ENCODE peak calls at places on chromosomes 2 and 18, in five cellular contexts. W is K562, X is WTC11, M is GM12878, J is HepG2. S is an unnamed sample.

GRCh38 chr2:94986392-94986963 is 39.0 kb upstream of the MAL start:
- DNase-seq in M (peak), X (peak), W (peak), J (peak), S (peak)

GRCh38 chr2:109452318-109453305 is 161.2 kb downstream of the SEPTIN10 start:
- DNase-seq in M (no peak), J (no peak), X (no peak), W (no peak), S (no peak)

GRCh38 chr18:38948436-38948835 is 1382.8 kb upstream of the CELF4 start:
- DNase-seq in M (no peak), X (no peak), J (no peak), W (no peak), S (no peak)

GRCh38 chr2:229714736-229715541 is 584 bp upstream of the DNER start:
- DNase-seq in J (peak), M (no peak), X (peak), W (peak), S (peak)

GRCh38 chr2:53334610-53335009 is 433.0 kb upstream of the CHAC2 start:
- DNase-seq in W (no peak), J (no peak), M (no peak), X (no peak), S (no peak)

GRCh38 chr2:198315791-198316190 is 511.4 kb downstream of the PLCL1 start:
- DNase-seq in J (no peak), W (no peak), M (no peak), X (no peak), S (no peak)

GRCh38 chr18:40469851-40470250 is 1485.2 kb upstream of the PIK3C3 start:
- DNase-seq in M (no peak), X (no peak), J (no peak), W (no peak), S (no peak)

GRCh38 chr2:210548878-210549384 is 7.5 kb upstream of the CPS1 start:
- DNase-seq in M (no peak), X (no peak), W (no peak), J (peak), S (peak)

GRCh38 chr2:224948859-224949258 is 93.4 kb downstream of the DOCK10 start:
- DNase-seq in X (no peak), M (no peak), J (no peak), W (no peak), S (no peak)

GRCh38 chr2:98842136-98842535 is 93.9 kb downstream of the CRACDL start:
- DNase-seq in W (no peak), J (no peak), M (no peak), X (no peak), S (no peak)

GRCh38 chr2:95392730-95393455 is 9.6 kb upstream of the FAHD2A start:
- DNase-seq in M (no peak), W (peak), X (peak), J (no peak), S (no peak)

GRCh38 chr2:65232636-65233035 is 5.0 kb downstream of the ACTR2 start:
- DNase-seq in M (no peak), X (no peak), J (no peak), W (no peak), S (no peak)

GRCh38 chr2:64330281-64330680 is 123.7 kb upstream of the LGALSL start:
- DNase-seq in X (no peak), W (no peak), M (no peak), J (no peak), S (no peak)

GRCh38 chr2:240993446-240994160 is 4.8 kb upstream of the SNED1 start:
- DNase-seq in M (no peak), W (no peak), X (no peak), J (no peak), S (no peak)

GRCh38 chr2:240403358-240404104 is 31.9 kb upstream of the GPC1 start:
- DNase-seq in M (no peak), X (no peak), J (no peak), W (no peak), S (no peak)

GRCh38 chr2:197116306-197116879 is 189.9 kb upstream of the PGAP1 start:
- DNase-seq in X (no peak), W (no peak), M (no peak), J (no peak), S (no peak)

GRCh38 chr2:71463342-71463654 is 9.9 kb downstream of the DYSF start:
- DNase-seq in M (no peak), J (no peak), W (no peak), X (no peak), S (no peak)

GRCh38 chr18:70640336-70640887 is 351.6 kb downstream of the SOCS6 start:
- DNase-seq in W (no peak), M (no peak), J (no peak), X (no peak), S (no peak)

GRCh38 chr2:182625814-182626213 is 90.2 kb upstream of the DNAJC10 start:
- DNase-seq in J (no peak), W (no peak), X (no peak), M (no peak), S (no peak)

GRCh38 chr2:218500501-218501060 is 67.6 kb downstream of the USP37 start:
- DNase-seq in W (no peak), X (no peak), J (no peak), M (no peak), S (no peak)

GRCh38 chr2:239471011-239471792 is 70.4 kb upstream of the HDAC4 start:
- DNase-seq in X (no peak), M (no peak), W (no peak), J (no peak), S (no peak)

GRCh38 chr2:83233284-83233683 is 1225.8 kb downstream of the SUCLG1 start:
- DNase-seq in X (no peak), W (no peak), M (no peak), J (no peak), S (no peak)

GRCh38 chr2:208595386-208596275 is 189.0 kb downstream of the PTH2R start:
- DNase-seq in X (no peak), J (no peak), M (no peak), W (peak), S (peak)

GRCh38 chr2:10353931-10354330 is 51.2 kb downstream of the HPCAL1 start:
- DNase-seq in W (no peak), M (no peak), J (no peak), X (no peak), S (no peak)

GRCh38 chr2:172447811-172448493 is 20.6 kb downstream of the ITGA6 start:
- DNase-seq in M (no peak), X (no peak), J (no peak), W (no peak), S (no peak)

GRCh38 chr2:172448544-172449267 is 21.3 kb downstream of the ITGA6 start:
- DNase-seq in W (no peak), J (no peak), M (no peak), X (no peak), S (no peak)

GRCh38 chr2:172449916-172450550 is 22.6 kb downstream of the ITGA6 start:
- DNase-seq in J (no peak), W (no peak), M (no peak), X (no peak), S (no peak)

GRCh38 chr2:172445851-172446250 is 18.5 kb downstream of the ITGA6 start:
- DNase-seq in J (no peak), W (no peak), M (no peak), X (no peak), S (no peak)

DNA sequence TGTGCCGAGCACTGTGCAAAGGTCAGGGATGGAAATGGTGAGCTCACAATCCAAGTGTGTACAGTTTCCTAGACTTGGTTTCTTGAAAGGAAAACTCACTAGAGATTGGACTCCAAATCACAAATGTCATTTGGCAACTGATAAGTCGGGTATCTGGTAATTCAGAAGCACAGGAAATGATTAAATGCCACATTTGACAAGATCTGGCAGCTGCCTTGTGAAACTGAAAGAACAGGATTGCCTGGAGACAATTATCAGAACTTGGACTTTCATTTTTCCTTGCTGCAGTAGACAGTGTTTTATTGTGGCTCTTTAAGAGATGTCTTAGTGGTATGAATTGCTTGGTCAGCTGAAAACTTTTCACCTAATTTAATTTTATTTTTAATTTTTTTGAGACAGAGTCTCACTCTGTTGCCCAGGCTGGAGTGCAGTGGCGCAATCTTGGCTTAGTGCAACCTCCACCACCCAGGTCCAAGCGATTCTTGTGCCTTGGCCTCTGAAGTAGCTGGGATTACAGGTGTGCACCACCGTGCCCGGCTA is 19.2 kb downstream of the ITGA6 start:
- DNase-seq in X (no peak), J (no peak), M (no peak), W (no peak), S (no peak)
- TF ChIP-seq ESRRA in X (no peak), J (no peak), M (no peak), W (no peak), S (no peak)

DNA sequence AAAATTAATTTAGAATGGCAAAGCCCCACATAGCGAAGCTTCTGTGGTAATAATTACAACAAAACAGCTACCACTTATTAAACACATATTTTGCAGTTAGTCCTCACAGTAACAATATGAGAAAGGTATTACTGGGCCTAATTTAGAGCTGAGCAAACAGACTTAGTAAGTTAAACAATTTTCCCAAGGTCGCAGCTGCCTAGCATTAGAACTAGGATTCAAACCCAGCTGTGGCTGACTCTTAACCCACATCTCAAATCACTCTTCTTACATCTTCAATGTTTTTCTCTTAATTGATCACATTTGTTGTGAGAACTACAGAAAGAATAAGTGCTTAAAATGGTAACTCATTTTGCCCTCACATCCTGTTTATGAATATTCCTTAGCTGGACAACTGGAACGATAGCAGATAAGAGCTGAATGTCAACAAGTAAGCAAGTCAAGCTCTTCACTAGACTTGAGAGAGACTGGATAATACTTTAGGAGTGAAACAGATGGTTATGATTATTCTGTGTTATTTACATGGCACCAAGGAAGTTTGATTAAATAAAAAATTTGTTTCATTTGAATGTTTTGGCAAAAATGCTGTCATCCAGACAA is 59.4 kb upstream of the TMEM17 start:
- DNase-seq in X (no peak), J (peak), W (no peak), M (no peak), S (no peak)
- TF ChIP-seq ESRRA in X (no peak), J (no peak), W (no peak), M (no peak), S (no peak)

DNA sequence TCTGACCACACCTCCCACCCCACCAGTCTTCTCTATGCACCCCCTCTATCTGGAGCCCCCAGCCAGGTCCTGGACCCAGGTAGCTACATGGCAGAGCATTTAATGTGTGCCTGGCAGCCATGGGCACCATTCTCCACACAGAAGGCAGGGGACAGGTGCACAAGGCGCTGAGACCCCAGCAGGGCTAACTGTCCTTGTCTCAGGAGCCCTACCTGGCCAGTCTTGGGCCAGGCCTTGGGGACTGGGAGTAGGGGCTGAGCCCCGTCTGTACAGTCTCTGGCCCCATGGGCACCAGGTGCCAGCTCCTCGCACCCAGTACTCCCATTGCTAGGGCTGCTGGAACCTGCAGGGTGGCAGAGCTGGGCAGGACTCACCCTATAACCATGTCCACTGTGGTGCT is 2.9 kb downstream of the GNLY start:
- DNase-seq in W (no peak), J (no peak), X (no peak), M (no peak), S (no peak)
- TF ChIP-seq ESRRA in W (no peak), J (no peak), X (no peak), M (no peak), S (no peak)

DNA sequence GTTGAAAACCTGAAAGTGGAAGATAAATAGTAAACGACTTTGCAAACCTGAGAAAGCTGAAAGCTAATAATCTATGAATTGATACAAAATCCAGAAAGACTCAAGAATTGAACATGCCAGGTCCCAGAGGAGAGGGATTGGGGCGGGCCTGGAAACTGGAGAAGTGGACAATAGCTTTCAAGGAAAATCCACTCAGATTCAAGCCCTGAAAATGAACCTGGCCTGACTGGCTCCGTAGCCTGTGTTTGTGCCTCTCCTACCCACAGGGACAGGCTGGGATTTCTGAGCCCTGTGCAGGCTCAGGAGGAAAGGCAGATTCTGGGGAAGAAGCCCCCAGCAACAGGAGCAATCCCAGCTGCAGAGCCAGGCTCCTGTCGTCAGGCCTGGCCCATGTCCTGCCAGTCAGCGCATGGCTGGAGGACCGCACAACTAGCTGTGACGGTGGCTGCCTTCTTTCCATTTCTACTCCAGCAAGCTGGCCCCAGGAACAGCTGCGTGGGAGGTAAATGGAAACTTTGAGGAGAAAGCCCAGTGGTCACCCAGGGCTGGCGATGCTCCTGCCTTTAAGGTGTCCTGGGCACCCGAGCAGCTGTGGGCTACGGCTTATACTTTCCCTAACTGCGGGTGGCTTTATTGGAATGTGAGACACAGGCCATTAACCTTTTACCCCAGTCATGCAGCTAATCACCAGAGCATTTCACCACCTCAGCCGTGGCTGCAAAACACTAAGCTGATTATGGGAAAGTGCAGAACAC is 275.0 kb upstream of the HS6ST1 start:
- DNase-seq in J (no peak), X (no peak), W (no peak), M (no peak), S (no peak)
- TF ChIP-seq ESRRA in J (no peak), X (no peak), W (no peak), M (no peak), S (no peak)

DNA sequence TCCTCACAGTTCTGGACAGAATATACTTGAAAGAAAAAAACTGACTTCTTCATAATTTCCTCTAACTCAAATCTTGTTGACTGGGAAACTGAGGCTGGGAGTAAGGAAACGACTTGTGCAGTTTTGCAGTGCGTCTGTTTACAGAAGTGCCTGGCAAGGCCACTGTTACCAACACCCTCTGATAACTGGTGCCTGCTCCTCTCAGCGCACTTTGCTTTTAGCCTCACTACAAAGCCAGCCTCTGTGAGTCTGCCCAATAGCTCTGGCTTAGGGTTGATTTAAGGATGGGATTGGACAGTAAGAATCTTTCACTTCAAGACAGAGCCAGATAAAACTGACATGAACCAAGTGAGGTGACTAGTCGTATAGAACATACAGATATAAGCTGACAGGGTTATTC is 410.8 kb downstream of the PTPRM start:
- DNase-seq in X (no peak), W (no peak), M (no peak), J (no peak), S (no peak)
- TF ChIP-seq ESRRA in X (no peak), W (no peak), M (no peak), J (no peak), S (no peak)

DNA sequence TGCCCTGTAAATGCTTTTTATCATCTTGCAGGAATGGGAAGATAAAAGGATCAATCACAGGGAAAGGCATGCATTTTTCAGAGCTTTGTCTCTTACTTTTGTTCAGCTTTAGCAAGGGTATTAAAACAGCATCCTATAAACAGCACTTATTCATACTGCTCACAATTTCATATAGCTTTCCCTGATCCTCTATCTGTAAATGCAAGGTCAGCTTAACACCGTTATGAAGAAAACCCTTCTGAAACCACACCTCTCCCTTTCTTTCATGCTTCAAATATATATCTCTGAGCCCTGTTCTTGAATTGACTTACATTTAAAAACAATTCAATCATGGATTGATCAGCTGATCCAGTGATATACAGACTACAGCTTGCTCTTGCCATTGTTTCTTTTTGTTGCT is 795.4 kb upstream of the CDH2 start:
- DNase-seq in X (no peak), J (no peak), W (no peak), M (no peak), S (no peak)
- TF ChIP-seq ESRRA in X (no peak), J (no peak), W (no peak), M (no peak), S (no peak)

S was measured in A549.